ENCODE peak calls at places on chromosome X, in four cellular contexts. F, S, E and W are unnamed samples.

GRCh38 chrX:101429934-101430333 is 21.9 kb downstream of the HNRNPH2 start:
- DNase-seq in F (no peak), S (no peak), E (no peak), W (no peak)

GRCh38 chrX:155997436-155997835 is at the start of gene IL9R:
- DNase-seq in F (no peak), S (peak), E (no peak), W (no peak)

GRCh38 chrX:19578956-19579355 is 63.6 kb upstream of the MAP3K15 start:
- DNase-seq in F (no peak), S (no peak), E (no peak), W (no peak)

GRCh38 chrX:115053223-115053622 is 35.8 kb upstream of the IL13RA2 start:
- DNase-seq in F (no peak), S (no peak), E (no peak), W (no peak)

GRCh38 chrX:120791013-120791643 is 84.5 kb downstream of the CT47B1 start:
- DNase-seq in F (no peak), S (no peak), E (no peak), W (no peak)

GRCh38 chrX:38117485-38117884 is 103.2 kb downstream of the SRPX start:
- DNase-seq in F (no peak), S (no peak), E (no peak), W (no peak)

GRCh38 chrX:133335027-133335426 is 80.3 kb downstream of the GPC4 start:
- DNase-seq in F (peak), S (peak), E (no peak), W (no peak)

GRCh38 chrX:5117816-5118215 is 1110.9 kb downstream of the NLGN4X start:
- DNase-seq in F (no peak), S (no peak), E (no peak), W (no peak)

GRCh38 chrX:75887833-75888232 is 102.8 kb upstream of the MAGEE2 start:
- DNase-seq in F (no peak), S (no peak), E (no peak), W (no peak)

GRCh38 chrX:72137846-72138455 is 6.2 kb upstream of the RTL5 start:
- DNase-seq in F (no peak), S (no peak), E (no peak), W (no peak)

GRCh38 chrX:129427267-129427666 is 96.0 kb downstream of the SMARCA1 start:
- DNase-seq in F (no peak), S (no peak), E (no peak), W (no peak)

GRCh38 chrX:24479924-24480722 is 15.0 kb downstream of the PDK3 start:
- DNase-seq in F (no peak), S (no peak), E (no peak), W (no peak)

GRCh38 chrX:25555521-25555920 is 539.8 kb upstream of the ARX start:
- DNase-seq in F (no peak), S (no peak), E (no peak), W (no peak)

GRCh38 chrX:131068945-131069719 is 11.0 kb downstream of the ARHGAP36 start:
- DNase-seq in F (peak), S (peak), E (peak), W (peak)

GRCh38 chrX:30935985-30936384 is 46.9 kb upstream of the TAB3 start:
- DNase-seq in F (peak), S (peak), E (peak), W (peak)

GRCh38 chrX:107724653-107725052 is 50.9 kb downstream of the TSC22D3 start:
- DNase-seq in F (no peak), S (no peak), E (no peak), W (no peak)

GRCh38 chrX:153646620-153647373 is at the start of gene DUSP9:
- DNase-seq in F (peak), S (peak), E (peak), W (peak)

GRCh38 chrX:67601771-67602170 is 58.0 kb downstream of the AR start:
- DNase-seq in F (no peak), S (no peak), E (no peak), W (no peak)

GRCh38 chrX:121114691-121115090 is 67.3 kb downstream of the GLUD2 start:
- DNase-seq in F (no peak), S (no peak), E (no peak), W (no peak)

GRCh38 chrX:134570509-134570846 is 87.8 kb downstream of the PLAC1 start:
- DNase-seq in F (no peak), S (no peak), E (no peak), W (no peak)

GRCh38 chrX:139112432-139112831 is 400.9 kb upstream of the FGF13 start:
- DNase-seq in F (no peak), S (no peak), E (no peak), W (no peak)

GRCh38 chrX:136168929-136169735 is 21.8 kb downstream of the FHL1 start:
- DNase-seq in F (peak), S (peak), E (no peak), W (peak)

GRCh38 chrX:72408885-72409284 is 103.2 kb upstream of the CITED1 start:
- DNase-seq in F (no peak), S (no peak), E (no peak), W (no peak)

GRCh38 chrX:49748211-49748956 is 52.6 kb upstream of the PAGE1 start:
- DNase-seq in F (no peak), S (no peak), E (no peak), W (no peak)

GRCh38 chrX:49756692-49757091 is 60.9 kb upstream of the PAGE1 start:
- DNase-seq in F (no peak), S (no peak), E (no peak), W (no peak)

GRCh38 chrX:49753691-49754090 is 57.9 kb upstream of the PAGE1 start:
- DNase-seq in F (no peak), S (no peak), E (no peak), W (no peak)

DNA sequence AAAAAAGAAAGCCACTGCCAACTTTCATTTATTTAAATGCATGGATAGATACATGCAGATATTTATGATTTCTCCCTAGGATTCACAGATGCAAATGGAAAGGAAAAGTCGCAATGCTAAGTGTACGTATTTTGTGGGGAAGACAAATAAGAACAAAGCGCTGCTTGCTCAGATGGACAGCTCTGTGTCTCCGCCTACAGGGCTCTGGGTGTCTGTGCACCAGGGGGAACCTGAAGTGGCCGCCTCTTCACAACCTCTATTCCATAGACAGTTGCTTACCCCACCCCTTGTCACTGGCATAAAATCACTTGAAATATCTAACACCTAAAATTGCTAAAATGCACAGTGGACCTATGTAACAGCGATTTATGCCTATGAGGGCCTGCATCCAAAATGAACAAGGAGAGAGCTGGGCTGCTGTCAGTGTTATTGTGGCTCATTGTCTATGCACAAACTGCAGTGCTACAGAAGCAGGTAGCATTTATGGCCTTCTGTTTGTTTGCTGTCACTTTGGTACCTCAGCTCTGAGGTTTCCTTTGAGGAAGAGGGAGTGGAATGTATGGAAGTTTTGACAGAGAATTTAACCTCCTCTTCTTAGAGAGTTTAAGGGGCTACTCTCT is 58.6 kb upstream of the PAGE1 start:
- DNase-seq in F (peak), S (peak), E (peak), W (peak)
- TF ChIP-seq FOXJ3 in F (no peak), S (no peak), E (no peak), W (no peak)

GRCh38 chrX:103805860-103806259 is 26.2 kb downstream of the RAB9B start:
- DNase-seq in F (no peak), S (no peak), E (peak), W (no peak)
- TF ChIP-seq USF2 in F (no peak), S (no peak), E (no peak), W (no peak)

GRCh38 chrX:78555401-78555980 is 103.6 kb downstream of the RTL3 start:
- DNase-seq in F (no peak), S (no peak), E (no peak), W (no peak)
- TF ChIP-seq FOXJ3 in F (no peak), S (no peak), E (no peak), W (no peak)

DNA sequence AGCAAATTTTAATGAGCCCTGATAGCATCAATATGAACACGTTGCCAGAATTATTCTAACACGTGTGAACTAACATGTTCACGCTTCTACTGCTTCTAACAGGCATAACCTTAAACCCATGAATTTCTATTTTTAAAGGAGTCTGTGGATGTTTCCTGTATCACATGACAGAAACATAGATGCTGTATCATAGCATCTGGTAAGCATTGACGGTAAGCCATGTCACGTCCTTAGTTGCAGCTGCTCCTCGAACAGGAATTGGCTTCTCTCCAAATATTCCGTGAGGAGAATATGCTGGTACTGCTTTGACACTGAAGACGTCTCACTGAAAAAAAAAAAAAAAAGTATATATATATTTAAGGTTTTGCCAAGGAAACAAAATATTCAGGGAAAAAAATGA is 105.1 kb upstream of the MXRA5 start:
- DNase-seq in F (no peak), S (no peak), E (no peak), W (no peak)
- TF ChIP-seq USF2 in F (no peak), S (no peak), E (no peak), W (no peak)

GRCh38 chrX:49041683-49042529 is 1.3 kb downstream of the TFE3 start:
- DNase-seq in F (peak), S (no peak), E (no peak), W (no peak)
- TF ChIP-seq FOXJ3 in F (no peak), S (no peak), E (no peak), W (no peak)

GRCh38 chrX:113157496-113157895 is 316.9 kb upstream of the AMOT start:
- DNase-seq in F (no peak), S (no peak), E (no peak), W (peak)
- TF ChIP-seq USF2 in F (no peak), S (no peak), E (no peak), W (no peak)

DNA sequence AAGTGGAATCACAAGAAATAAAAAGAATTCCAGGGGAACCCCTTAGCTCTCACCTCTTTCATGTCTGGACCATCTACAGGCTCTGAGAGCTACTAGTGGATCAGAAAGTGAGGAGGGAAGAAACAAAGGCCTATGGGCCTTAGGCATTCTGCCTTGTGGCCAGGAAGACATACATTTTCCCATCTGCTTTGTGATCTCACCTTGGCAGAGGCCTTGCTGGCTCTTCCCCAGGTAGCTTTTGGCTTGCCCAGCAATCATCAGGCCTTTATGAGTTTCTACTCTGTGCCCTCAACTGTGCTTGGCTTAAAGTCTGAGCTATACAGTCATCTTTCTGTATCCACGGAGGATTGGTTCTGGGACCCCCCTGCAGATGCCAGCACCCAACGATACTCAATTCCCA is 28.3 kb upstream of the CD99L2 start:
- DNase-seq in F (no peak), S (no peak), E (no peak), W (no peak)
- TF ChIP-seq FOXJ3 in F (no peak), S (no peak), E (no peak), W (no peak)

GRCh38 chrX:8987672-8988250 is 46.2 kb downstream of the FAM9B start:
- DNase-seq in F (no peak), S (no peak), E (no peak), W (no peak)
- TF ChIP-seq USF2 in F (no peak), S (no peak), E (no peak), W (no peak)